ENCODE peak calls at places on chromosomes 13 and 19, in four cellular contexts. One of them, this sample, is unnamed.

GRCh38 chr19:52464798-52465470 is 11.6 kb downstream of the ZNF578 start:
- DNase-seq in coronary artery: no peak
- DNase-seq in Panc1: no peak
- DNase-seq in stimulated activated CD4-positive, alpha-beta T cell treated with anti-CD3 and anti-CD28 coated beads, Interleukin-4, amount 100 ng/mL, for 4 hours: no peak
- DNase-seq in this sample: no peak

GRCh38 chr19:10654610-10655456 is 687 bp downstream of the ILF3 start:
- DNase-seq in coronary artery: peak
- DNase-seq in Panc1: no peak
- DNase-seq in stimulated activated CD4-positive, alpha-beta T cell treated with anti-CD3 and anti-CD28 coated beads, Interleukin-4, amount 100 ng/mL, for 4 hours: peak
- DNase-seq in this sample: peak

GRCh38 chr13:109691689-109692088 is 94.7 kb downstream of the IRS2 start:
- DNase-seq in coronary artery: no peak
- DNase-seq in Panc1: no peak
- DNase-seq in stimulated activated CD4-positive, alpha-beta T cell treated with anti-CD3 and anti-CD28 coated beads, Interleukin-4, amount 100 ng/mL, for 4 hours: no peak
- DNase-seq in this sample: no peak

GRCh38 chr19:15299568-15300409 is 32.5 kb downstream of the BRD4 start:
- DNase-seq in coronary artery: no peak
- DNase-seq in Panc1: no peak
- DNase-seq in stimulated activated CD4-positive, alpha-beta T cell treated with anti-CD3 and anti-CD28 coated beads, Interleukin-4, amount 100 ng/mL, for 4 hours: no peak
- DNase-seq in this sample: no peak

GRCh38 chr19:14476663-14477401 is 1.7 kb upstream of the PTGER1 start:
- DNase-seq in coronary artery: no peak
- DNase-seq in Panc1: no peak
- DNase-seq in stimulated activated CD4-positive, alpha-beta T cell treated with anti-CD3 and anti-CD28 coated beads, Interleukin-4, amount 100 ng/mL, for 4 hours: no peak
- DNase-seq in this sample: no peak

GRCh38 chr19:38252935-38253691 is 3.1 kb downstream of the PPP1R14A start:
- DNase-seq in coronary artery: peak
- DNase-seq in Panc1: no peak
- DNase-seq in stimulated activated CD4-positive, alpha-beta T cell treated with anti-CD3 and anti-CD28 coated beads, Interleukin-4, amount 100 ng/mL, for 4 hours: no peak
- DNase-seq in this sample: no peak

GRCh38 chr13:59950201-59950730 is 213.5 kb downstream of the DIAPH3 start:
- DNase-seq in coronary artery: no peak
- DNase-seq in Panc1: no peak
- DNase-seq in stimulated activated CD4-positive, alpha-beta T cell treated with anti-CD3 and anti-CD28 coated beads, Interleukin-4, amount 100 ng/mL, for 4 hours: no peak
- DNase-seq in this sample: no peak

GRCh38 chr13:96422002-96422401 is 332.1 kb downstream of the HS6ST3 start:
- DNase-seq in coronary artery: no peak
- DNase-seq in Panc1: no peak
- DNase-seq in stimulated activated CD4-positive, alpha-beta T cell treated with anti-CD3 and anti-CD28 coated beads, Interleukin-4, amount 100 ng/mL, for 4 hours: no peak
- DNase-seq in this sample: no peak

GRCh38 chr19:40588110-40588854 is 11.6 kb downstream of the SHKBP1 start:
- DNase-seq in coronary artery: no peak
- DNase-seq in Panc1: no peak
- DNase-seq in stimulated activated CD4-positive, alpha-beta T cell treated with anti-CD3 and anti-CD28 coated beads, Interleukin-4, amount 100 ng/mL, for 4 hours: no peak
- DNase-seq in this sample: no peak

GRCh38 chr19:3604987-3605343 is 1.7 kb downstream of the TBXA2R start:
- DNase-seq in coronary artery: no peak
- DNase-seq in Panc1: no peak
- DNase-seq in stimulated activated CD4-positive, alpha-beta T cell treated with anti-CD3 and anti-CD28 coated beads, Interleukin-4, amount 100 ng/mL, for 4 hours: no peak
- DNase-seq in this sample: no peak